ENCODE peak calls at places on chromosomes 1 and 21, in eight cellular contexts. L is Peyer's patch, X is activated B cell treated with CpG ODN at 0.5 μM for 24 hours, Q is RWPE1, K is fibroblast of mammary gland, Z is astrocyte, F is testis, J is HFF-Myc. E is an unnamed sample.

GRCh38 chr21:43928726-43929125 is 63.7 kb downstream of the AGPAT3 start:
- DNase-seq in L (no peak), X (no peak), Q (no peak), K (no peak), Z (no peak), F (no peak), J (no peak), E (no peak)

GRCh38 chr1:57949168-57949567 is 525.3 kb upstream of the DAB1 start:
- DNase-seq in L (no peak), X (no peak), Q (no peak), K (no peak), Z (no peak), F (no peak), J (no peak), E (no peak)

GRCh38 chr1:115166531-115167091 is 77.3 kb upstream of the TSPAN2 start:
- DNase-seq in L (no peak), X (no peak), Q (no peak), K (peak; percentile 77), Z (peak; percentile 56), F (no peak), J (no peak), E (no peak)

GRCh38 chr1:107821340-107821739 is 143.6 kb downstream of the VAV3 start:
- DNase-seq in L (no peak), X (no peak), Q (no peak), K (peak; percentile 3), Z (no peak), F (no peak), J (no peak), E (no peak)

GRCh38 chr1:32014199-32014936 is 700 bp downstream of the KHDRBS1 start:
- DNase-seq in L (peak; percentile 71), X (peak; percentile 22), Q (peak; percentile 57), K (peak; percentile 45), Z (peak; percentile 16), F (peak; percentile 68), J (no peak), E (peak; percentile 68)

GRCh38 chr1:65674522-65674921 is 118.2 kb upstream of the PDE4B start:
- DNase-seq in L (no peak), X (no peak), Q (no peak), K (no peak), Z (no peak), F (no peak), J (no peak), E (no peak)

GRCh38 chr1:23657659-23658275 is 33.8 kb upstream of the RPL11 start:
- DNase-seq in L (peak; percentile 65), X (peak; percentile 32), Q (peak; percentile 56), K (peak; percentile 36), Z (no peak), F (peak; percentile 50), J (no peak), E (peak; percentile 43)

GRCh38 chr1:209797978-209798639 is 7.8 kb downstream of the IRF6 start:
- DNase-seq in L (no peak), X (no peak), Q (no peak), K (no peak), Z (peak; percentile 53), F (no peak), J (no peak), E (no peak)

GRCh38 chr1:202143768-202144509 is 598 bp downstream of the ARL8A start:
- DNase-seq in L (no peak), X (peak; percentile 59), Q (peak; percentile 50), K (no peak), Z (no peak), F (no peak), J (no peak), E (peak; percentile 66)

GRCh38 chr1:22239378-22239777 is 96.5 kb upstream of the WNT4 start:
- DNase-seq in L (no peak), X (no peak), Q (peak; percentile 26), K (no peak), Z (no peak), F (no peak), J (no peak), E (no peak)

GRCh38 chr1:183185941-183186490 is at the start of gene LAMC2:
- DNase-seq in L (peak; percentile 78), X (no peak), Q (peak; percentile 98), K (no peak), Z (peak; percentile 66), F (peak; percentile 61), J (no peak), E (peak; percentile 87)

GRCh38 chr1:81125672-81126071 is 675.1 kb upstream of the ADGRL2 start:
- DNase-seq in L (no peak), X (no peak), Q (no peak), K (no peak), Z (no peak), F (no peak), J (peak; percentile 4), E (no peak)

GRCh38 chr1:204837440-204838084 is 33.1 kb upstream of the NFASC start:
- DNase-seq in L (no peak), X (no peak), Q (peak; percentile 82), K (peak; percentile 54), Z (peak; percentile 51), F (peak; percentile 58), J (peak; percentile 26), E (no peak)

GRCh38 chr1:240737268-240737667 is 125.3 kb upstream of the GREM2 start:
- DNase-seq in L (no peak), X (no peak), Q (no peak), K (peak; percentile 62), Z (peak; percentile 57), F (no peak), J (no peak), E (no peak)

GRCh38 chr1:156212130-156212529 is 677 bp upstream of the PMF1 start:
- DNase-seq in L (no peak), X (no peak), Q (no peak), K (no peak), Z (no peak), F (no peak), J (no peak), E (no peak)

GRCh38 chr1:101188311-101188710 is 48.5 kb upstream of the S1PR1 start:
- DNase-seq in L (no peak), X (no peak), Q (no peak), K (peak; percentile 54), Z (peak; percentile 28), F (no peak), J (no peak), E (no peak)

GRCh38 chr21:15788847-15789548 is 59.2 kb downstream of the USP25 start:
- DNase-seq in L (no peak), X (no peak), Q (peak; percentile 34), K (peak; percentile 13), Z (peak; percentile 59), F (no peak), J (no peak), E (no peak)

GRCh38 chr1:19074361-19074901 is 118.0 kb upstream of the IFFO2 start:
- DNase-seq in L (peak; percentile 75), X (no peak), Q (no peak), K (no peak), Z (peak; percentile 32), F (no peak), J (no peak), E (no peak)

GRCh38 chr1:36366091-36366661 is 19.5 kb downstream of the STK40 start:
- DNase-seq in L (peak; percentile 69), X (no peak), Q (no peak), K (peak; percentile 64), Z (peak; percentile 50), F (peak; percentile 47), J (no peak), E (no peak)

DNA sequence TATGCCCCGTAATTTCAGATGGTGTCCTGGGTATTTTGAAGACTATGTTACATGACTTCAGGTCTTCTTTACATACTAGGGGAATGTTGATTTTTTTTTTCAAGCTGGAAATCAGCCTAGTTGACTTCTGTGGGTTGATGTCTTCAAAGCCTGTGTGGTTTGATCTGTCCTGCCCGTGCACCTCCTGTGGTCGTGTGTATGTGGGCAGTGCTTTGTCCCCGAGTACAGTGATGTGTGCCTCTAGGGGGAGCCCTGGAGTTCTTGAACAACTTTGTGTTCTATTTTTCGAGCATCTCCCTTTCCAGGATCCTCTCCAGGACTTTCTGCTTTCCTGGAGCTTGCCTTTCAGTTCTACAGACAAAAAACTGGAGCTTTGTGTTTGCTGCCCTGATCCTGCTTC is 28.9 kb downstream of the OBSCN start:
- DNase-seq in L (peak; percentile 78), X (no peak), Q (peak; percentile 7), K (peak; percentile 53), Z (peak; percentile 10), F (peak; percentile 38), J (no peak), E (no peak)
- TF ChIP-seq CTCF in L (peak; percentile 55), X (no peak), Q (peak; percentile 17), K (peak; percentile 61), Z (peak; percentile 16), F (no peak), J (peak; percentile 62), E (peak; percentile 51)

DNA sequence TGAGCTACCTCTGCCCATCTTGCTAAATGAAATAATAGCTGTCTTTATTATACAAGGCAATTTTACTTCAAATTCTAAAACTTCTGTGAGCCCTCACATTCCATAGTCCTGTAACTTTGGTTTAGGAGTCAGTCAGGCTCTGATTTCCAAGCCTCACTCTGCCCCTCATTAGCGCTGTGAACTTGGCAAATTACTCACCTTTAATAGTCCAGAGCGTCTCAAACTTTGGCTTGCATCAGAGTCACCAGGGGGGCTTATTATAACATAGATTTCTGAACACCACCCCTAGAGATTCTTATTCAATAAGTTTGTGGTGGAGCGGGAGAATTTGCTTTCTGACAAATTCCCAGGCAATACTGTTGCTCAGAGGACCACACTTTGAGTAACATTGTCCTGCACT is 126.2 kb upstream of the FGGY start:
- DNase-seq in L (no peak), X (no peak), Q (no peak), K (no peak), Z (no peak), F (no peak), J (no peak), E (no peak)
- TF ChIP-seq CTCF in L (no peak), X (no peak), Q (no peak), K (no peak), Z (no peak), F (no peak), J (no peak), E (no peak)

GRCh38 chr1:168187180-168187579 is 8.4 kb downstream of the TIPRL start:
- DNase-seq in L (no peak), X (no peak), Q (no peak), K (no peak), Z (no peak), F (no peak), J (no peak), E (no peak)
- TF ChIP-seq CTCF in L (no peak), X (no peak), Q (no peak), K (no peak), Z (no peak), F (no peak), J (no peak), E (no peak)

GRCh38 chr1:51093566-51093965 is 8.5 kb upstream of the C1orf185 start:
- DNase-seq in L (no peak), X (no peak), Q (no peak), K (peak; percentile 71), Z (peak; percentile 42), F (no peak), J (no peak), E (no peak)

GRCh38 chr1:51086496-51087271 is 15.3 kb upstream of the C1orf185 start:
- DNase-seq in L (no peak), X (no peak), Q (no peak), K (no peak), Z (no peak), F (no peak), J (no peak), E (no peak)

DNA sequence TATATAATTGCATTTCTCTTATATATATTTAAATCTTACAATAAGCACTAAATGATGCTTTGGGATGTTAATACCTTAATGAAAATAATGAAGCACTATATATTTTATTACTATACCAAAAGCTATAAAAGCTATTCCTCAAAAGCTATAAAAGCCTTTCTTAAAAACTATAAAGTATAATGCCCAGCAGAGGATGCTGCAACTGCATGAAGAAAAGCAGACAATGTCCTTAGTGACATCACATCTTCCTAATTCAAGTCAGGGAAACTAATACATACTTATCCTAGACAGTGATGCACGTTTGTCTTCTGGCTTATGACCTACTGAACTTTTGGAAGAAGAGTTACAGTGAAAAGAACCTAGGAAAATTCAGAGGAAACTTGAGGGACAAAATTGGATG is 13.6 kb upstream of the C1orf185 start:
- DNase-seq in L (no peak), X (no peak), Q (peak; percentile 13), K (peak; percentile 37), Z (no peak), F (no peak), J (no peak), E (no peak)
- TF ChIP-seq CTCF in L (peak; percentile 46), X (no peak), Q (peak; percentile 26), K (peak; percentile 38), Z (no peak), F (no peak), J (no peak), E (no peak)